ENCODE peak calls at places on chromosome 5, in seven cellular contexts. P is A549, T is left kidney, N is putamen, D is GM13976, U is iPS DF 19.7, G is amniotic stem cell. K is an unnamed sample.

GRCh38 chr5:139565411-139566305 is 4.5 kb downstream of the UBE2D2 start:
- DNase-seq in G (no peak), P (no peak), D (peak), N (peak), T (peak), U (no peak), K (no peak)

GRCh38 chr5:541888-542692 is 17.8 kb upstream of the SLC9A3 start:
- DNase-seq in T (no peak), G (no peak), D (no peak), P (no peak), N (no peak), U (no peak), K (no peak)

GRCh38 chr5:108025957-108026356 is 355.2 kb upstream of the EFNA5 start:
- DNase-seq in N (no peak), P (no peak), T (no peak), G (no peak), U (no peak), D (no peak), K (no peak)

GRCh38 chr5:14948341-14948830 is 76.8 kb upstream of the ANKH start:
- DNase-seq in U (no peak), D (no peak), P (no peak), T (no peak), N (no peak), G (no peak), K (no peak)

GRCh38 chr5:33370135-33370472 is 70.7 kb upstream of the TARS1 start:
- DNase-seq in U (no peak), P (no peak), D (no peak), N (no peak), T (no peak), G (peak), K (no peak)

GRCh38 chr5:157994906-157995519 is 136.1 kb upstream of the CLINT1 start:
- DNase-seq in U (peak), D (peak), T (peak), N (peak), G (peak), P (peak), K (peak)

GRCh38 chr5:12661617-12662370 is 757.5 kb upstream of the CTNND2 start:
- DNase-seq in D (no peak), N (no peak), U (no peak), T (no peak), P (no peak), G (no peak), K (no peak)

GRCh38 chr5:55650391-55650790 is 61.7 kb downstream of the SLC38A9 start:
- DNase-seq in T (no peak), D (no peak), U (no peak), N (no peak), G (no peak), P (no peak), K (no peak)

GRCh38 chr5:102312586-102312985 is 16.5 kb upstream of the SLCO4C1 start:
- DNase-seq in T (peak), U (no peak), N (no peak), G (no peak), D (no peak), P (no peak), K (no peak)